ENCODE peak calls at places on chromosomes 6 and 20, in four cellular contexts. P, D, J and E are unnamed samples.

GRCh38 chr6:13014551-13015378 is 298.2 kb downstream of the PHACTR1 start:
- ATAC-seq in D (peak), J (no peak), P (no peak), E (no peak)

GRCh38 chr20:34022154-34022842 is 28.6 kb downstream of the RALY start:
- ATAC-seq in D (peak), J (peak), P (peak), E (no peak)

GRCh38 chr6:143545976-143546547 is 34.5 kb upstream of the FUCA2 start:
- ATAC-seq in P (peak), J (no peak), D (peak), E (no peak)

GRCh38 chr20:487655-488054 is 25.3 kb upstream of the TBC1D20 start:
- ATAC-seq in J (no peak), D (no peak), P (no peak), E (no peak)

GRCh38 chr20:14434379-14435136 is 97.1 kb upstream of the FLRT3 start:
- ATAC-seq in P (no peak), J (no peak), D (no peak), E (no peak)

GRCh38 chr20:8974009-8974708 is 94.7 kb upstream of the PLCB4 start:
- ATAC-seq in J (no peak), D (no peak), P (no peak), E (no peak)

GRCh38 chr6:100518588-100518987 is 53.9 kb upstream of the SIM1 start:
- ATAC-seq in J (no peak), P (no peak), D (no peak), E (no peak)

GRCh38 chr6:26016326-26017275 is 54.0 kb downstream of the TRIM38 start:
- ATAC-seq in D (no peak), P (no peak), J (no peak), E (no peak)

GRCh38 chr6:149500085-149500484 is 15.3 kb upstream of the ZC3H12D start:
- ATAC-seq in D (no peak), P (no peak), J (no peak), E (no peak)

GRCh38 chr6:38169826-38170526 is 350.4 kb downstream of the ZFAND3 start:
- ATAC-seq in D (no peak), J (no peak), P (no peak), E (no peak)

GRCh38 chr6:82951935-82952334 is 113.7 kb downstream of the UBE3D start:
- ATAC-seq in D (no peak), J (no peak), P (no peak), E (no peak)

GRCh38 chr20:8969062-8969694 is 99.7 kb upstream of the PLCB4 start:
- ATAC-seq in J (no peak), P (no peak), D (no peak), E (no peak)

GRCh38 chr20:29119141-29119540 is 2138.3 kb upstream of the DEFB115 start:
- ATAC-seq in P (no peak), J (no peak), D (no peak), E (no peak)

GRCh38 chr20:3471397-3472021 is 691 bp downstream of the ATRN start:
- ATAC-seq in J (peak), P (peak), D (no peak), E (no peak)

GRCh38 chr20:36384022-36384619 is 78.0 kb downstream of the DLGAP4 start:
- ATAC-seq in J (peak), D (peak), P (peak), E (no peak)

GRCh38 chr6:11968241-11968806 is 43.8 kb upstream of the HIVEP1 start:
- ATAC-seq in P (peak), J (peak), D (no peak), E (no peak)

GRCh38 chr6:111580826-111581505 is 24.7 kb downstream of the TRAF3IP2 start:
- ATAC-seq in D (peak), J (no peak), P (peak), E (peak)

GRCh38 chr20:63224272-63225081 is 8.5 kb upstream of the YTHDF1 start:
- ATAC-seq in J (no peak), P (peak), D (peak), E (peak)

GRCh38 chr6:148528292-148528691 is 185.7 kb downstream of the SASH1 start:
- ATAC-seq in P (no peak), J (no peak), D (no peak), E (no peak)

GRCh38 chr20:64077876-64078551 is 1.3 kb downstream of the RGS19 start:
- ATAC-seq in D (no peak), J (peak), P (no peak), E (no peak)

GRCh38 chr6:134665029-134665723 is 284.7 kb downstream of the ALDH8A1 start:
- ATAC-seq in J (no peak), P (no peak), D (no peak), E (no peak)

GRCh38 chr20:1363522-1363921 is 29.3 kb downstream of the FKBP1A start:
- ATAC-seq in P (no peak), J (no peak), D (peak), E (no peak)

GRCh38 chr6:29926795-29927427 is 15.4 kb upstream of the HLA-A start:
- ATAC-seq in J (peak), D (peak), P (peak), E (peak)
- TF ChIP-seq POLR2AphosphoS5 in J (peak), D (peak), P (no peak), E (no peak)

GRCh38 chr6:122663981-122664380 is 53.8 kb downstream of the PKIB start:
- ATAC-seq in J (no peak), P (no peak), D (no peak), E (no peak)
- TF ChIP-seq POLR2AphosphoS5 in J (no peak), P (no peak), D (no peak), E (no peak)

GRCh38 chr6:7171119-7171518 is 63.4 kb downstream of the RREB1 start:
- ATAC-seq in J (no peak), D (peak), P (no peak), E (no peak)
- TF ChIP-seq POLR2AphosphoS5 in J (no peak), D (no peak), P (no peak), E (no peak)

DNA sequence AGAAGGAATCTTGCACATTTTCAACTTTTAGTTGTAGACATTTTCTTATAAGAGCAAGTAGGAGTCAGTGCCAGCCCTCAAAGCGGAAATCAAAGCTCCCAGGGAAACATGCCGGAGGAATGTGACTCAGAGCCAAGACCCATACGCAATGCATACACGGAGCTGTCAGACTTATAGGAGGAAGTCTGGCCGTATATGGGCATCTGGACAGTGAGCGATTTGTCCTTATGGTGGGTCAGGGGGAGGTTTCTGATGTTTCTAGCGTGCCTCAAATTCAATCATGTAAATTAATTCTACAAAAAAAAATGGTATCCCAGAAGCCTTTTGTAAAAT is 3.6 kb upstream of the CCN2 start:
- ATAC-seq in D (no peak), J (no peak), P (no peak), E (peak)
- TF ChIP-seq POLR2AphosphoS5 in D (no peak), J (no peak), P (no peak), E (peak)

GRCh38 chr6:166006593-166007301 is 160.9 kb downstream of the TBXT start:
- ATAC-seq in P (no peak), J (no peak), D (no peak), E (no peak)

GRCh38 chr6:166005846-166006592 is 161.6 kb downstream of the TBXT start:
- ATAC-seq in J (no peak), D (no peak), P (no peak), E (peak)

GRCh38 chr6:166003569-166003968 is 164.1 kb downstream of the TBXT start:
- ATAC-seq in J (no peak), P (no peak), D (no peak), E (no peak)

GRCh38 chr6:166004491-166005275 is 163.0 kb downstream of the TBXT start:
- ATAC-seq in D (no peak), P (no peak), J (no peak), E (no peak)

GRCh38 chr6:166005401-166005845 is 162.2 kb downstream of the TBXT start:
- ATAC-seq in J (no peak), D (no peak), P (no peak), E (peak)
- TF ChIP-seq POLR2AphosphoS5 in J (no peak), D (no peak), P (no peak), E (peak)